ENCODE peak calls at places on chromosomes 16 and 17, in five cellular contexts. R is endothelial cell of umbilical vein; V is right lobe of liver; X is lung; A is CD8-positive, alpha-beta T cell. U is an unnamed sample.

GRCh38 chr16:52499061-52499460 is 47.9 kb downstream of the TOX3 start:
- DNase-seq in R (no peak), V (no peak), X (no peak), A (no peak), U (no peak)

GRCh38 chr17:63693411-63694113 is 6.4 kb downstream of the LIMD2 start:
- DNase-seq in R (no peak), V (no peak), X (no peak), A (no peak), U (no peak)

GRCh38 chr16:89037261-89038152 is 56.1 kb upstream of the ACSF3 start:
- DNase-seq in R (peak; percentile 24), V (peak; percentile 60), X (no peak), A (no peak), U (no peak)

GRCh38 chr17:42221886-42222745 is 27.8 kb upstream of the GHDC start:
- DNase-seq in R (peak; percentile 77), V (no peak), X (no peak), A (peak; percentile 69), U (no peak)

GRCh38 chr16:17724242-17724898 is 253.6 kb upstream of the XYLT1 start:
- DNase-seq in R (no peak), V (no peak), X (no peak), A (no peak), U (no peak)

GRCh38 chr17:52297230-52298010 is 138.9 kb upstream of the CA10 start:
- DNase-seq in R (no peak), V (no peak), X (no peak), A (no peak), U (no peak)

GRCh38 chr17:60534613-60535157 is 8.6 kb upstream of the APPBP2 start:
- DNase-seq in R (no peak), V (no peak), X (no peak), A (no peak), U (no peak)

GRCh38 chr16:77833906-77834599 is 45.7 kb downstream of the VAT1L start:
- DNase-seq in R (peak; percentile 89), V (no peak), X (no peak), A (no peak), U (no peak)

GRCh38 chr17:64775701-64776570 is 113.8 kb upstream of the SMURF2 start:
- DNase-seq in R (no peak), V (no peak), X (no peak), A (no peak), U (peak; percentile 27)

GRCh38 chr17:7393613-7394451 is 493 bp downstream of the PLSCR3 start:
- DNase-seq in R (no peak), V (peak; percentile 59), X (no peak), A (no peak), U (peak; percentile 43)

GRCh38 chr16:30874244-30874820 is 19.5 kb downstream of the BCL7C start:
- DNase-seq in R (no peak), V (no peak), X (no peak), A (no peak), U (no peak)

GRCh38 chr17:2396568-2397246 is 4.2 kb downstream of the MNT start:
- DNase-seq in R (peak; percentile 97), V (peak; percentile 91), X (peak; percentile 94), A (no peak), U (peak; percentile 95)

GRCh38 chr17:3710951-3711383 is 12.7 kb upstream of the HASPIN start:
- DNase-seq in R (peak; percentile 64), V (no peak), X (no peak), A (peak; percentile 77), U (no peak)

GRCh38 chr17:43457362-43457692 is 26.4 kb upstream of the DHX8 start:
- DNase-seq in R (no peak), V (no peak), X (no peak), A (no peak), U (no peak)

GRCh38 chr16:10338426-10338825 is 47.4 kb upstream of the ATF7IP2 start:
- DNase-seq in R (no peak), V (no peak), X (no peak), A (no peak), U (no peak)

GRCh38 chr17:10119203-10120112 is 78.9 kb downstream of the GAS7 start:
- DNase-seq in R (no peak), V (no peak), X (peak; percentile 79), A (no peak), U (peak; percentile 69)

GRCh38 chr16:22213801-22214200 is 7.7 kb downstream of the EEF2K start:
- DNase-seq in R (no peak), V (no peak), X (no peak), A (no peak), U (no peak)

GRCh38 chr17:32269377-32269776 is 3.7 kb downstream of the RHBDL3 start:
- DNase-seq in R (no peak), V (no peak), X (no peak), A (no peak), U (no peak)

GRCh38 chr17:36705651-36706436 is 104.5 kb downstream of the MRM1 start:
- DNase-seq in R (peak; percentile 10), V (peak; percentile 61), X (peak; percentile 38), A (peak; percentile 72), U (peak; percentile 64)

GRCh38 chr16:28597692-28598261 is 927 bp upstream of the SULT1A2 start:
- DNase-seq in R (no peak), V (peak; percentile 63), X (peak; percentile 54), A (no peak), U (peak; percentile 38)

GRCh38 chr17:5832886-5833285 is 237.3 kb upstream of the WSCD1 start:
- DNase-seq in R (peak; percentile 87), V (no peak), X (no peak), A (no peak), U (no peak)

GRCh38 chr17:20092292-20092867 is 83.2 kb downstream of the SPECC1 start:
- DNase-seq in R (no peak), V (no peak), X (no peak), A (no peak), U (no peak)

GRCh38 chr17:4953461-4953961 is 2.6 kb downstream of the ENO3 start:
- DNase-seq in R (peak; percentile 37), V (no peak), X (no peak), A (no peak), U (no peak)

GRCh38 chr16:73124665-73125064 is 76.7 kb upstream of the ZFHX3 start:
- DNase-seq in R (no peak), V (no peak), X (no peak), A (no peak), U (no peak)

GRCh38 chr16:58022601-58023371 is 2.8 kb upstream of the MMP15 start:
- DNase-seq in R (peak; percentile 67), V (peak; percentile 70), X (peak; percentile 78), A (no peak), U (peak; percentile 77)

GRCh38 chr17:40648326-40648968 is 829 bp upstream of the SMARCE1 start:
- DNase-seq in R (peak; percentile 53), V (no peak), X (no peak), A (no peak), U (no peak)

GRCh38 chr17:36850794-36851193 is 86.5 kb upstream of the LHX1 start:
- DNase-seq in R (peak; percentile 67), V (no peak), X (no peak), A (no peak), U (no peak)

DNA sequence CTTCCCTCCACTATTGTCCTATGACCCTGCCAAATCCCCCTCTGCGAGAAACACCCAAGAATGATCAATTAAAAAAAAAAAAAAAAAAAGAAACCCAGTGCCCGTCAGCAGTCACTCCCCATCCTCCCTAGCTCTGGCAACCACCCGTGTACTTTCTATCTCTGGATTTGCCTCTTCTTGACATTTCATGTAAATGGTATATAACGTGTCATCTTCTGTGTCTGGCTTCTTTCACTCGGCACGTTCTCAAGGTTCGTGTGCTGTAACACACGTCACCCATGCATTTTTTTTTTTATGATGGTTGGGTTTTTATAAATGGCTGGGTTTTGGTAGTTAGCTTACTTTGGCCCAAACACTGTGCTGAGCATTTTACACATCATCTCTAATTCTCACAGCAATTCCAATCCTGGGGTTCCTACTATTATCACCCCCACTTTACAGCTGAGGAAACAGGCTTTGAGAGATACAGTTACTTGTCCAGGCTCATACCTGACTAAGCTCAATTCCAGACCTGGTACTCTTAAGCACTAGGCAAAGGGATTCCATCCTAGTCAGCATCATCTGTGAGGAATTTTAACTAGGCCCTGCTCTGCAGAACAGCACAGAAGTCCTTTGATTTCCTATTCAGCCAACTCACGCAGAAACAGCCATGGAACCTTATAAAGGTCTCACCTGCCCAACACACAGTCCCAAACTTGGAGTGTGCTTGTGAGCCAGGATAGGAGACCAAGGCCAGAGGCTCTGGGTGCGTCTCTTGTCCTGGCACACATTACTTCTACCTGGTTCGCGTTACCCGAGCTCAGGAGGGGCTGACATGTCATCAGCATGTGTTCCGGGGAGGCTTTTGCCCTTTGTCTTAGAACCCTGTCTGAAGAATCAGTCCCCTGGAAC is 11.7 kb downstream of the NDUFAB1 start:
- DNase-seq in R (no peak), V (no peak), X (no peak), A (no peak), U (no peak)
- H3K27ac ChIP-seq in R (no peak overlapping the region), V (no peak overlapping the region), X (no peak overlapping the region), A (no peak overlapping the region), U (no peak overlapping the region)

GRCh38 chr17:18094409-18094807 is 6.7 kb downstream of the DRG2 start:
- DNase-seq in R (no peak), V (no peak), X (no peak), A (no peak), U (no peak)

GRCh38 chr17:18099516-18099915 is 9.0 kb upstream of the MYO15A start:
- DNase-seq in R (no peak), V (no peak), X (no peak), A (no peak), U (no peak)

GRCh38 chr17:18087610-18088491 is at the start of gene DRG2:
- DNase-seq in R (peak; percentile 95), V (peak; percentile 93), X (peak; percentile 89), A (peak; percentile 94), U (peak; percentile 92)

GRCh38 chr17:18089613-18090012 is 1.9 kb downstream of the DRG2 start:
- DNase-seq in R (no peak), V (no peak), X (no peak), A (no peak), U (no peak)

GRCh38 chr17:18093616-18094408 is 6.1 kb downstream of the DRG2 start:
- DNase-seq in R (peak; percentile 50), V (no peak), X (no peak), A (no peak), U (no peak)
- TF ChIP-seq CTCF in R (peak; percentile 58), V (peak; percentile 46), X (no peak), A (no peak), U (no peak)

GRCh38 chr16:49698931-49699715 is 156.8 kb downstream of the ZNF423 start:
- DNase-seq in R (no peak), V (no peak), X (no peak), A (no peak), U (no peak)
- H3K4me3 ChIP-seq in R (no peak overlapping the region), V (no peak overlapping the region), X (no peak overlapping the region), A (no peak overlapping the region), U (no peak overlapping the region)

DNA sequence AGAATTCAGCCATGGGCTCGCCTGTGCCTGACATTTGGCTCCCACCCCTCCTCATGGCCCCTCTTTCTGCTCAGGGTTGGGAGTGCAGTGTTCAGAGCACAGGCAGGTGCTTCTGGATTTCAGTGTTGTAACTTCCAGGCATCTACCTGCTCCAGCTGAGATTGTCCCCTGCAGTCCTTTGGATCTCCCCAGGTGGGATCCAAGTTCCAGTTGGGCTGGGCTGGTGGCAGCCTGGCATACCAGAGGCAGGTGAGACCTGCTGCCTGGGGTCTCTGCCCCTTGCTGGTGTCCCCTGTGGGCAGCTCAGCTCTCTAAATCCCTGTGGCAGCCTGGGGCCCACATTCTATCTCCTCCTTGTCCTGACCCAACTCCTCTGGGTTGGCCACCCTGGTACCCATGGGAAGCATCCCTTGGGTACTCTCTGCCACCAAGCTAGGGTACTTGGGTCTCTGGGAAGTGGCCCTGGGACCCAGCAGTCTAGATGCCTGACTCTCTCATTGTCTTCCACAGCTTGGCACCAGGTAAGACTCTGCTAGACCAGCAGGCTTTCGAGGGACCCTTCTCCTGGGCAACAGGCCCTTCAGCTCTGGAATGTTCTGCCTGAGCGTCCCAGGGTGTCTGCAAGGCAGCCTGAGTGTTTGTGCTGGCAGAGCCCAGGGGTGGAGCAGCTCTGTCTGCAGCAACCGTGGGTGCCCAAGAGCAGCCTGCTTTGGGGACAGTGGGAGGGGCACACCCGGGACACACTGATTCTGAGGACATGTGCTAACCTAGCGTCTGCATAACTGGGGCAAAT is 42.5 kb downstream of the DNAH17 start:
- DNase-seq in R (no peak), V (no peak), X (peak; percentile 75), A (no peak), U (no peak)
- H3K27ac ChIP-seq in R (no peak overlapping the region), V (no peak overlapping the region), X (peak overlapping the region; percentile 62), A (no peak overlapping the region), U (no peak overlapping the region)

U was measured in colonic mucosa.